ENCODE peak calls at places on chromosomes 12 and 14, in nine cellular contexts. H is tibial artery, K is fibroblast of the aortic adventitia, X is right lobe of liver, Z is kidney, N is hepatocyte, P is stomach, R is lung, T is uterus. V is an unnamed sample.

GRCh38 chr14:35401853-35402252 is 2.7 kb downstream of the NFKBIA start:
- DNase-seq in K (peak; percentile 52), Z (peak; percentile 73), H (peak; percentile 84), X (peak; percentile 43), P (no peak), T (peak; percentile 54), N (no peak), R (no peak), V (no peak)

GRCh38 chr14:53167602-53168328 is 14.6 kb upstream of the DDHD1 start:
- DNase-seq in X (no peak), N (no peak), T (no peak), Z (no peak), P (no peak), K (peak; percentile 52), H (no peak), R (no peak), V (no peak)

GRCh38 chr14:37623552-37623951 is 28.1 kb downstream of the TTC6 start:
- DNase-seq in X (peak; percentile 69), R (no peak), T (no peak), Z (no peak), K (peak; percentile 51), P (no peak), N (peak; percentile 30), H (no peak), V (peak; percentile 98)

GRCh38 chr14:65287264-65288131 is 125.0 kb upstream of the FUT8 start:
- DNase-seq in H (no peak), N (no peak), T (no peak), P (no peak), Z (no peak), K (no peak), X (no peak), R (no peak), V (no peak)

GRCh38 chr12:82896979-82897378 is 210.3 kb downstream of the TMTC2 start:
- DNase-seq in P (peak; percentile 63), R (no peak), K (peak; percentile 45), T (no peak), Z (no peak), X (no peak), N (peak; percentile 71), H (no peak), V (peak; percentile 90)

GRCh38 chr12:119178544-119179334 is at the start of gene HSPB8:
- DNase-seq in H (peak; percentile 99), Z (peak; percentile 96), N (peak; percentile 93), T (peak; percentile 94), X (peak; percentile 75), R (peak; percentile 92), P (peak; percentile 81), K (peak; percentile 96), V (peak; percentile 28)

GRCh38 chr12:19138551-19139344 is 9.2 kb downstream of the PLEKHA5 start:
- DNase-seq in X (no peak), H (no peak), T (no peak), K (no peak), R (no peak), Z (no peak), P (no peak), N (no peak), V (peak; percentile 69)

GRCh38 chr12:85057370-85057963 is 21.3 kb downstream of the LRRIQ1 start:
- DNase-seq in K (peak; percentile 68), Z (no peak), N (peak; percentile 69), T (no peak), P (no peak), R (no peak), H (no peak), X (no peak), V (peak; percentile 64)

GRCh38 chr14:34059925-34060746 is 109.3 kb upstream of the EGLN3 start:
- DNase-seq in Z (peak; percentile 95), P (peak; percentile 85), K (peak; percentile 57), X (peak; percentile 87), H (peak; percentile 89), N (peak; percentile 94), R (peak; percentile 49), T (peak; percentile 70), V (peak; percentile 82)

GRCh38 chr12:19915392-19916192 is 452.7 kb upstream of the PDE3A start:
- DNase-seq in Z (no peak), N (peak; percentile 43), K (peak; percentile 72), R (no peak), X (no peak), P (no peak), H (no peak), T (no peak), V (peak; percentile 28)

GRCh38 chr14:84961637-84962036 is 568.3 kb upstream of the FLRT2 start:
- DNase-seq in R (no peak), H (no peak), T (no peak), P (no peak), X (no peak), N (no peak), Z (no peak), K (no peak), V (no peak)

GRCh38 chr12:12508612-12509011 is 54.1 kb downstream of the DUSP16 start:
- DNase-seq in H (no peak), K (peak; percentile 49), T (no peak), P (no peak), Z (no peak), N (no peak), X (no peak), R (no peak), V (peak; percentile 77)

GRCh38 chr14:23068792-23069412 is 11.6 kb upstream of the CDH24 start:
- DNase-seq in T (peak; percentile 86), R (peak; percentile 85), H (peak; percentile 89), Z (peak; percentile 67), X (peak; percentile 57), K (peak; percentile 96), P (peak; percentile 84), N (peak; percentile 94), V (peak; percentile 94)

GRCh38 chr12:114625294-114625851 is 58.6 kb downstream of the TBX3 start:
- DNase-seq in N (peak; percentile 87), P (peak; percentile 31), Z (no peak), K (peak; percentile 66), T (peak; percentile 18), R (peak; percentile 32), X (peak; percentile 50), H (no peak), V (peak; percentile 59)

GRCh38 chr12:120599672-120600537 is 18.7 kb upstream of the POP5 start:
- DNase-seq in K (no peak), T (no peak), N (no peak), R (no peak), P (no peak), X (no peak), Z (no peak), H (no peak), V (no peak)

DNA sequence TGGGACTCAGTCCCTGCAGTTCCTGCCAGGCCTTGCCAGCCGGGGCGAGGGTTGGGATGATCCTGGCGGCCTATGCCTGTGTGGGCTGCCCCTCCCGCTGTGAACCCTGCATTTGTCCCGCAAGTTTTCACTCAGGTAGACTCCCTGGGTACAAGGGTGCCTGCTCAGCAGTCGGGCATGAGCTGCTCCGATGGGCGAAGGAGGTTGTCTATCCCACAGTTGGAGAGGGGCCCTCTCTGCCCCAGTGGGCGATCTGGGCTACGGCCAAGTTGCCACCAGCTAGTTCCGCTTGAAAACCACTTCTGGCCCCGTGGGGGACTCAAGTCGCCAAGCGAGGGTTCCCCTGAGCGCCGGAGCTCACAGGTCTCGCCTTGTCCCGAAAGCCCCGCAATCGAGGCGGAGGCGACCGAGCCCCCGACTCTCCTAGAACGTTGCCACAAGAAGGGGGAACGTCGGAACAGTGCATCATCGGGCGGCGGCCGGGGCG is 368 bp upstream of the TPI1 start:
- DNase-seq in X (peak; percentile 71), R (no peak), Z (no peak), K (no peak), N (no peak), P (peak; percentile 38), T (no peak), H (peak; percentile 85), V (no peak)
- H3K4me3 ChIP-seq in X (peak overlapping the region; percentile 93), R (peak overlapping the region; percentile 40), Z (peak overlapping the region; percentile 80), K (peak overlapping the region; percentile 70), N (no peak overlapping the region), P (peak overlapping the region; percentile 98), T (peak overlapping the region; percentile 67), H (peak overlapping the region; percentile 94), V (peak overlapping the region; percentile 88)

GRCh38 chr12:30909721-30910350 is 16.7 kb upstream of the TSPAN11 start:
- DNase-seq in P (no peak), H (no peak), N (no peak), X (no peak), K (no peak), Z (no peak), T (no peak), R (no peak), V (no peak)
- TF ChIP-seq CTCF in P (no peak), H (no peak), N (no peak), X (no peak), K (no peak), Z (no peak), T (no peak), R (no peak), V (no peak)

GRCh38 chr12:92121826-92122225 is 23.8 kb downstream of the BTG1 start:
- DNase-seq in H (no peak), Z (no peak), K (no peak), R (peak; percentile 45), P (no peak), X (no peak), T (no peak), N (no peak), V (no peak)

GRCh38 chr12:92128612-92129011 is 17.0 kb downstream of the BTG1 start:
- DNase-seq in X (no peak), Z (no peak), H (no peak), P (no peak), R (no peak), T (no peak), N (no peak), K (no peak), V (no peak)

GRCh38 chr12:92122941-92123779 is 22.5 kb downstream of the BTG1 start:
- DNase-seq in X (no peak), K (no peak), N (no peak), H (no peak), P (no peak), T (no peak), R (no peak), Z (no peak), V (no peak)

GRCh38 chr12:92123780-92124707 is 21.6 kb downstream of the BTG1 start:
- DNase-seq in T (no peak), N (no peak), H (no peak), X (no peak), K (no peak), P (no peak), Z (no peak), R (no peak), V (peak; percentile 53)

GRCh38 chr12:92124708-92125067 is 21.0 kb downstream of the BTG1 start:
- DNase-seq in X (no peak), P (no peak), H (no peak), T (no peak), N (no peak), K (no peak), Z (no peak), R (no peak), V (no peak)
- H3K4me3 ChIP-seq in X (no peak overlapping the region), P (no peak overlapping the region), H (no peak overlapping the region), T (no peak overlapping the region), N (no peak overlapping the region), K (no peak overlapping the region), Z (no peak overlapping the region), R (no peak overlapping the region), V (no peak overlapping the region)

DNA sequence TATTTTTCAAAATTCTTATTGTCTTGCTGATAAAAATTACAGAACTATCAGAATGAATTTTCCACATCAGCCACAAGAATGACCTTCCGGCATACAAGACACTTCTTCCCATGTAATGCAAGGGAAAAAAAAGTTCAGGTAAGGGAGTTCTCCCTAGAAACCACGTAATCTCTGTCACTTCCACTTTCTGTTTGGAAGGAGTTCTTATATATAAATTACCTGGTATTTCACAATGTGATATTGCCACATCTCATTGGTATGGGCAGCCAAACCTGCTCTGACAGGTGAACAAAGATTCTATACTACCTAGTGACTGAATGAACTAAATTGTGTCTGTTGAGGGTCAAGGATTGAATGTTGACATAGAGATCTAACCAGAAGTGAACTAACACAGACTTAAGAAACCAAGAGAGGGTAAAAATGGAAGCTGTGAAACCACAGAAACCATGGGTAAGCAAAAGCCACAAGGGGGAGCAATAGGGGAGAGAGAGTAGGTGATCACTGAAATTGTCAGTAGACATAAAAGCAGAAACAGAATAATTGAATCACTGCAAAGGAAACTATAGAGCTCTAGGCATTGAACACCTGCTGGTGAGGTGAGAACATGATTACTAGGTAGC is 161.3 kb downstream of the RPL10L start:
- DNase-seq in Z (no peak), H (no peak), X (no peak), T (no peak), P (no peak), N (peak; percentile 60), K (no peak), R (no peak), V (peak; percentile 78)
- TF ChIP-seq CTCF in Z (no peak), H (no peak), X (peak; percentile 39), T (no peak), P (no peak), N (peak; percentile 53), K (no peak), R (no peak), V (peak; percentile 26)

V was measured in epithelial cell of esophagus.